ENCODE peak calls at places on chromosomes 6 and 20, in eight cellular contexts. D is transverse colon; B is ovary; E is adrenal gland; F is HCT116; V is kidney; X is CD8-positive, alpha-beta memory T cell; O is heart left ventricle. S is an unnamed sample. For H3K36me3 and H3K4me1, the result is how much of the 10 kb centered on the place peaks cover.

GRCh38 chr6:14951704-14952103 is 294.2 kb upstream of the JARID2 start:
- DNase-seq in D (no peak), B (no peak), E (no peak), F (no peak), V (no peak), X (no peak), O (no peak), S (no peak)

GRCh38 chr6:157741321-157741720 is 81.7 kb upstream of the SNX9 start:
- DNase-seq in D (no peak), B (no peak), E (no peak), F (no peak), V (no peak), X (no peak), O (no peak), S (no peak)

GRCh38 chr6:21496749-21497148 is 96.8 kb upstream of the SOX4 start:
- DNase-seq in D (no peak), B (no peak), E (no peak), F (no peak), V (no peak), X (no peak), O (no peak), S (no peak)

GRCh38 chr6:126351960-126352359 is 12.0 kb downstream of the CENPW start:
- DNase-seq in D (no peak), B (no peak), E (no peak), F (no peak), V (no peak), X (no peak), O (no peak), S (no peak)

GRCh38 chr20:5714261-5715041 is 35.8 kb upstream of the SHLD1 start:
- DNase-seq in D (no peak), B (no peak), E (no peak), F (no peak), V (no peak), X (peak), O (peak), S (no peak)

GRCh38 chr20:34334654-34335407 is 28.2 kb upstream of the ITCH start:
- DNase-seq in D (no peak), B (no peak), E (no peak), F (no peak), V (no peak), X (no peak), O (no peak), S (no peak)

GRCh38 chr6:158015188-158015506 is 33.5 kb downstream of the SYNJ2 start:
- DNase-seq in D (no peak), B (no peak), E (no peak), F (no peak), V (no peak), X (no peak), O (no peak), S (no peak)

GRCh38 chr6:13454286-13455221 is 32.8 kb downstream of the GFOD1 start:
- DNase-seq in D (peak), B (no peak), E (peak), F (no peak), V (no peak), X (peak), O (peak), S (peak)

GRCh38 chr6:148467926-148468325 is 125.3 kb downstream of the SASH1 start:
- DNase-seq in D (no peak), B (no peak), E (no peak), F (no peak), V (no peak), X (no peak), O (no peak), S (no peak)

GRCh38 chr20:59322813-59323469 is 22.5 kb downstream of the EDN3 start:
- DNase-seq in D (no peak), B (no peak), E (no peak), F (no peak), V (no peak), X (no peak), O (no peak), S (no peak)

GRCh38 chr6:17419189-17419575 is 25.8 kb downstream of the CAP2 start:
- DNase-seq in D (no peak), B (no peak), E (no peak), F (no peak), V (no peak), X (no peak), O (no peak), S (no peak)

GRCh38 chr6:55293116-55293515 is 34.2 kb upstream of the GFRAL start:
- DNase-seq in D (no peak), B (no peak), E (no peak), F (peak), V (no peak), X (no peak), O (no peak), S (no peak)

GRCh38 chr6:113723182-113723581 is 134.0 kb upstream of the MARCKS start:
- DNase-seq in D (no peak), B (no peak), E (no peak), F (no peak), V (no peak), X (no peak), O (no peak), S (no peak)

GRCh38 chr20:18496042-18496441 is 983 bp downstream of the RBBP9 start:
- DNase-seq in D (no peak), B (no peak), E (no peak), F (no peak), V (no peak), X (no peak), O (no peak), S (no peak)

GRCh38 chr20:50331469-50332251 is 141.0 kb downstream of the CEBPB start:
- DNase-seq in D (no peak), B (no peak), E (peak), F (no peak), V (no peak), X (no peak), O (no peak), S (no peak)

GRCh38 chr6:137487947-137488735 is 6.1 kb downstream of the OLIG3 start:
- DNase-seq in D (no peak), B (no peak), E (no peak), F (no peak), V (peak), X (no peak), O (no peak), S (no peak)

GRCh38 chr6:137486388-137486787 is 7.8 kb downstream of the OLIG3 start:
- DNase-seq in D (no peak), B (no peak), E (no peak), F (no peak), V (no peak), X (no peak), O (no peak), S (no peak)

GRCh38 chr6:137489410-137490371 is 4.5 kb downstream of the OLIG3 start:
- DNase-seq in D (no peak), B (no peak), E (no peak), F (no peak), V (no peak), X (no peak), O (no peak), S (no peak)

GRCh38 chr6:137488736-137489409 is 5.3 kb downstream of the OLIG3 start:
- DNase-seq in D (no peak), B (no peak), E (no peak), F (no peak), V (peak), X (no peak), O (no peak), S (no peak)

DNA sequence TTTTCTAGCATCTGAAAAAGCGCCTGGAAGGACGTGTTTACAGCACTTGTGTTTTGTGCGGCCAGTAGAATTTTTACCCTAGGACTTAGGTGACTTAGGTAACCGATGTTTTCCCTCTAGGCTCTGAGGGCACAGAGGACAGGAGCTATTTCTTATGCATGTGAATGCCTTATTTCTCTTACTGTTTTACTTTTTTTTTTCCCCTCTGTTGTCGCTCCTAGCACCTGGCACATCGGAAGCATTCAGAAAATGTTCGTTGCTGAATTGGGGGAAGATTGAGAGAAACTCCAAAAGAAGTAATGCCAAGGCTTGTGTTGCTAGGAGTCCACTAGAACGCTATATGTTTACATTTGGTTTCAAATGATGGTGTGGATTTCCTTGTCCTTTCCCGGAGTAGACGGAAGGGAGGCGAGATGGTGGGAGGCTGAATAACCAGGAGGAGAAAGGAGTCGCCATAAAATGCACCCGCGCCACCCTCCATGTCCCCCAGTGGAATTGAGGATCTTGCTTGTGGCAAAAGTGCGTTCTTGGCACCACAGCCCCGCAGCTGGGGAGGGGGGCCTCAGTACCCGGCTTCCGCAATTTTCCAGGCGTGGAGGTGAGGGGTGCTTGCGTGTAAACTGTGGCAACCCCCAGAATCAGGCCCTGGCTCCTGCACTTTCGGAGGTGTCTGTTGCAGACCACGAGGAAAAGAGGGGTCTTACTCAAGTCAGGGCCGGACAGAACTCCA is 6.8 kb downstream of the OLIG3 start:
- DNase-seq in D (no peak), B (no peak), E (no peak), F (no peak), V (no peak), X (no peak), O (no peak), S (no peak)
- H3K4me3 ChIP-seq in D (no peak), B (no peak), E (no peak), F (no peak), V (no peak), X (no peak), O (no peak), S (no peak)

GRCh38 chr20:35908007-35908406 is 46.3 kb downstream of the SCAND1 start:
- DNase-seq in D (no peak), B (no peak), E (no peak), F (no peak), V (no peak), X (no peak), O (no peak), S (no peak)
- H3K36me3 ChIP-seq in D (under half), B (under half), E (under half), F (under half), V (under half), X (under half), O (under half), S (under half)

GRCh38 chr20:3778976-3779375 is 2.3 kb downstream of the SPEF1 start:
- DNase-seq in D (no peak), B (no peak), E (peak), F (no peak), V (peak), X (no peak), O (no peak), S (no peak)
- H3K4me1 ChIP-seq in D (under half), B (under half), E (under half), F (under half), V (under half), X (under half), O (under half), S (under half)

GRCh38 chr6:85660181-85660611 is 17.5 kb upstream of the SYNCRIP start:
- DNase-seq in D (no peak), B (no peak), E (no peak), F (peak), V (no peak), X (no peak), O (no peak), S (no peak)

GRCh38 chr6:85662251-85662650 is 19.6 kb upstream of the SYNCRIP start:
- DNase-seq in D (no peak), B (no peak), E (no peak), F (no peak), V (no peak), X (no peak), O (no peak), S (no peak)
- H3K4me3 ChIP-seq in D (no peak), B (no peak), E (no peak), F (no peak), V (no peak), X (no peak), O (no peak), S (no peak)

GRCh38 chr6:75126518-75126917 is 79.3 kb downstream of the COL12A1 start:
- DNase-seq in D (no peak), B (no peak), E (no peak), F (no peak), V (no peak), X (no peak), O (no peak), S (no peak)

GRCh38 chr6:75124983-75125382 is 80.9 kb downstream of the COL12A1 start:
- DNase-seq in D (no peak), B (no peak), E (no peak), F (no peak), V (no peak), X (no peak), O (no peak), S (no peak)

GRCh38 chr6:75128881-75129570 is 76.8 kb downstream of the COL12A1 start:
- DNase-seq in D (no peak), B (no peak), E (no peak), F (no peak), V (no peak), X (no peak), O (no peak), S (no peak)

GRCh38 chr6:75135447-75135846 is 70.4 kb downstream of the COL12A1 start:
- DNase-seq in D (no peak), B (no peak), E (no peak), F (no peak), V (no peak), X (no peak), O (no peak), S (no peak)

GRCh38 chr6:75130784-75131183 is 75.1 kb downstream of the COL12A1 start:
- DNase-seq in D (no peak), B (peak), E (no peak), F (no peak), V (no peak), X (no peak), O (no peak), S (no peak)
- H3K36me3 ChIP-seq in D (under half), B (under half), E (under half), F (under half), V (under half), X (under half), O (half or more), S (under half)

GRCh38 chr20:62410742-62411478 is 3.8 kb upstream of the CABLES2 start:
- DNase-seq in D (no peak), B (no peak), E (no peak), F (no peak), V (no peak), X (no peak), O (no peak), S (no peak)
- H3K4me1 ChIP-seq in D (half or more), B (under half), E (under half), F (under half), V (under half), X (under half), O (under half), S (under half)

DNA sequence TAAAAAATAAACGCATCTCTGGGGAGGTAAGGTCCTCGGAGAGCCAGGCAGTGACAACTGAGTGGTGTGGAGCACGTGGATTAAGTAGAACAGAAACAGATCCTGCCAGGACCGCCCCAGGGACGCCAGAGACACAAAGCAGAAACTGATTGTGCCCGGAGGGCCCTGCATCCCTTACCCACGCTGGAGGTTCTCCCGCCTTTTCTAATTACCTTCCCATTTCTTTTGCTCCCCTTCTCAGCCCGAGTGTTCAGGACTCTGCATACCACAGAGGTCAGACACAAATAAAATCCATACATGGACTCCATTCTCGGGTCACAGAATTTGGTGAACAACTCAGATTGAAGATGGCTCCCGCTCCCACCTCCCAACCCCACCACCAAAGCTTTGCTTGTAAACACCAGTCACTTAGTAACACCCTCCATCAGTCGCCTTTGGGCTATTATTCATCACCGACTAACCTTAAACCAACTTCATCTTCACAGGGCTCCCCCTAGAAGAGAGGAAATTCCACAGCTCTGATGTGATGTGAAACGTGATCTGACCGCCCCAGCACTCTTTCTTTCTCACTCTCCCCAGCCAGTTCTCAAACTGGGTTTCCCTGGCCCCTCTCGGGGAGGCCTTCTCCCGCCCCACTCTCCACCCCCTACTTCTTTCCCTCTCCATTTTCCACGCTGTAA is 32.6 kb upstream of the PIM1 start:
- DNase-seq in D (no peak), B (no peak), E (no peak), F (peak), V (no peak), X (no peak), O (no peak), S (peak)
- H3K4me3 ChIP-seq in D (no peak), B (no peak), E (no peak), F (peak), V (peak), X (no peak), O (no peak), S (no peak)

DNA sequence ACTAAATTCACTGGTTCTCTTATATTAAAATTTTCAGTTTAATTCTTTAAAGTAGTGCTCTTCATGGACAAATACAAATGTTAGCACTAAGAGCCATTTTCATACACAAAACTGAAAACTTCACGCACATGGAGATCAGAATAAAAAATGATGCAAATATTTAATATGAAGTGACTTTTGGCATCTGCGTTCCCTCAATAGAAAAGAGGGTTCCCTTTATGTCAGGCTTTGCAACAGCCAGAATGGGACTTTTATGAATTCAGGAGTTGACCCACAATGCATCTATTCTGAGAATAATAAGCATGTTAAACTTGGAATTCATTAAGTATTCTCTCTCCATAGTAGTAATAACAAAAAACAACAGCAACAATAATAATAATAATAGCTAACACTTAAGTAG is 125.8 kb downstream of the INSM1 start:
- DNase-seq in D (no peak), B (no peak), E (no peak), F (no peak), V (no peak), X (no peak), O (no peak), S (no peak)
- H3K36me3 ChIP-seq in D (under half), B (under half), E (under half), F (under half), V (under half), X (under half), O (half or more), S (under half)

S was measured in uterus.